ENCODE peak calls at places on chromosomes 5 and 9, in eight cellular contexts. One of them, this sample, is unnamed.

GRCh38 chr5:123809594-123810172 is 297.7 kb downstream of the CSNK1G3 start:
- DNase-seq in HCEC 1CT: no peak
- DNase-seq in body of pancreas: peak
- DNase-seq in stimulated activated CD8-positive, alpha-beta memory T cell treated with anti-CD3 and anti-CD28 coated beads, Interleukin-4, amount 100 ng/mL, for 1 hour: no peak
- DNase-seq in right lobe of liver: no peak
- DNase-seq in Ammon's horn: no peak
- DNase-seq in mammary epithelial cell: no peak
- DNase-seq in HT1080: no peak
- DNase-seq in this sample: no peak

GRCh38 chr9:87342743-87343142 is 154.9 kb upstream of the DAPK1 start:
- DNase-seq in HCEC 1CT: peak
- DNase-seq in body of pancreas: no peak
- DNase-seq in stimulated activated CD8-positive, alpha-beta memory T cell treated with anti-CD3 and anti-CD28 coated beads, Interleukin-4, amount 100 ng/mL, for 1 hour: no peak
- DNase-seq in right lobe of liver: no peak
- DNase-seq in Ammon's horn: no peak
- DNase-seq in mammary epithelial cell: no peak
- DNase-seq in HT1080: no peak
- DNase-seq in this sample: no peak

GRCh38 chr9:72919246-72919945 is 33.5 kb downstream of the ALDH1A1 start:
- DNase-seq in HCEC 1CT: no peak
- DNase-seq in body of pancreas: no peak
- DNase-seq in stimulated activated CD8-positive, alpha-beta memory T cell treated with anti-CD3 and anti-CD28 coated beads, Interleukin-4, amount 100 ng/mL, for 1 hour: no peak
- DNase-seq in right lobe of liver: no peak
- DNase-seq in Ammon's horn: no peak
- DNase-seq in mammary epithelial cell: no peak
- DNase-seq in HT1080: no peak
- DNase-seq in this sample: no peak

GRCh38 chr9:128628471-128629048 is 28.1 kb downstream of the DYNC2I2 start:
- DNase-seq in HCEC 1CT: no peak
- DNase-seq in body of pancreas: no peak
- DNase-seq in stimulated activated CD8-positive, alpha-beta memory T cell treated with anti-CD3 and anti-CD28 coated beads, Interleukin-4, amount 100 ng/mL, for 1 hour: no peak
- DNase-seq in right lobe of liver: peak
- DNase-seq in Ammon's horn: peak
- DNase-seq in mammary epithelial cell: no peak
- DNase-seq in HT1080: no peak
- DNase-seq in this sample: no peak

GRCh38 chr9:30944233-30944585 is 1440.2 kb upstream of the ACO1 start:
- DNase-seq in HCEC 1CT: no peak
- DNase-seq in body of pancreas: no peak
- DNase-seq in stimulated activated CD8-positive, alpha-beta memory T cell treated with anti-CD3 and anti-CD28 coated beads, Interleukin-4, amount 100 ng/mL, for 1 hour: no peak
- DNase-seq in right lobe of liver: no peak
- DNase-seq in Ammon's horn: no peak
- DNase-seq in mammary epithelial cell: no peak
- DNase-seq in HT1080: no peak
- DNase-seq in this sample: no peak

GRCh38 chr9:94870793-94871558 is 144.5 kb downstream of the AOPEP start:
- DNase-seq in HCEC 1CT: no peak
- DNase-seq in body of pancreas: no peak
- DNase-seq in stimulated activated CD8-positive, alpha-beta memory T cell treated with anti-CD3 and anti-CD28 coated beads, Interleukin-4, amount 100 ng/mL, for 1 hour: no peak
- DNase-seq in right lobe of liver: no peak
- DNase-seq in Ammon's horn: no peak
- DNase-seq in mammary epithelial cell: peak
- DNase-seq in HT1080: no peak
- DNase-seq in this sample: no peak

GRCh38 chr5:81632679-81633078 is 118.2 kb downstream of the SSBP2 start:
- DNase-seq in HCEC 1CT: no peak
- DNase-seq in body of pancreas: no peak
- DNase-seq in stimulated activated CD8-positive, alpha-beta memory T cell treated with anti-CD3 and anti-CD28 coated beads, Interleukin-4, amount 100 ng/mL, for 1 hour: no peak
- DNase-seq in right lobe of liver: no peak
- DNase-seq in Ammon's horn: no peak
- DNase-seq in mammary epithelial cell: no peak
- DNase-seq in HT1080: no peak
- DNase-seq in this sample: no peak

GRCh38 chr9:93708987-93709302 is 132.6 kb downstream of the PHF2 start:
- DNase-seq in HCEC 1CT: no peak
- DNase-seq in body of pancreas: no peak
- DNase-seq in stimulated activated CD8-positive, alpha-beta memory T cell treated with anti-CD3 and anti-CD28 coated beads, Interleukin-4, amount 100 ng/mL, for 1 hour: no peak
- DNase-seq in right lobe of liver: no peak
- DNase-seq in Ammon's horn: no peak
- DNase-seq in mammary epithelial cell: no peak
- DNase-seq in HT1080: no peak
- DNase-seq in this sample: no peak

GRCh38 chr9:95157491-95158151 is 159.9 kb downstream of the FANCC start:
- DNase-seq in HCEC 1CT: peak
- DNase-seq in body of pancreas: no peak
- DNase-seq in stimulated activated CD8-positive, alpha-beta memory T cell treated with anti-CD3 and anti-CD28 coated beads, Interleukin-4, amount 100 ng/mL, for 1 hour: no peak
- DNase-seq in right lobe of liver: no peak
- DNase-seq in Ammon's horn: peak
- DNase-seq in mammary epithelial cell: peak
- DNase-seq in HT1080: peak
- DNase-seq in this sample: no peak

GRCh38 chr5:157324237-157324636 is 58.3 kb downstream of the CYFIP2 start:
- DNase-seq in HCEC 1CT: no peak
- DNase-seq in body of pancreas: no peak
- DNase-seq in stimulated activated CD8-positive, alpha-beta memory T cell treated with anti-CD3 and anti-CD28 coated beads, Interleukin-4, amount 100 ng/mL, for 1 hour: no peak
- DNase-seq in right lobe of liver: no peak
- DNase-seq in Ammon's horn: no peak
- DNase-seq in mammary epithelial cell: no peak
- DNase-seq in HT1080: peak
- DNase-seq in this sample: no peak